ENCODE peak calls at places on chromosome 22, in eight cellular contexts. N, X, R, C, L, P, J and G are unnamed samples.

GRCh38 chr22:40853961-40854360 is 2.5 kb downstream of the ST13 start:
- DNase-seq in N (no peak), X (no peak), R (no peak), C (no peak), L (no peak), P (no peak), J (no peak), G (no peak)

GRCh38 chr22:17266261-17266971 is 47.2 kb upstream of the ADA2 start:
- DNase-seq in N (no peak), X (peak), R (no peak), C (no peak), L (no peak), P (peak), J (no peak), G (no peak)

GRCh38 chr22:21593406-21594232 is 26.1 kb downstream of the UBE2L3 start:
- DNase-seq in N (no peak), X (no peak), R (no peak), C (no peak), L (no peak), P (no peak), J (no peak), G (no peak)

GRCh38 chr22:42383851-42384417 is 48.3 kb downstream of the NFAM1 start:
- DNase-seq in N (no peak), X (no peak), R (no peak), C (no peak), L (no peak), P (no peak), J (no peak), G (no peak)

GRCh38 chr22:44037519-44038370 is 13.6 kb downstream of the PARVB start:
- DNase-seq in N (no peak), X (peak), R (no peak), C (no peak), L (no peak), P (no peak), J (peak), G (no peak)

GRCh38 chr22:36769541-36769940 is 6.4 kb downstream of the IFT27 start:
- DNase-seq in N (no peak), X (no peak), R (no peak), C (no peak), L (no peak), P (no peak), J (no peak), G (peak)

GRCh38 chr22:49294656-49295464 is 532.8 kb downstream of the BRD1 start:
- DNase-seq in N (no peak), X (no peak), R (no peak), C (no peak), L (peak), P (no peak), J (no peak), G (peak)

GRCh38 chr22:43476341-43476740 is 64.5 kb downstream of the MPPED1 start:
- DNase-seq in N (no peak), X (no peak), R (no peak), C (no peak), L (no peak), P (no peak), J (no peak), G (no peak)

GRCh38 chr22:38230108-38230825 is 28.5 kb downstream of the MAFF start:
- DNase-seq in N (peak), X (peak), R (peak), C (peak), L (no peak), P (peak), J (no peak), G (no peak)

GRCh38 chr22:27462190-27462589 is 339.4 kb downstream of the MN1 start:
- DNase-seq in N (no peak), X (peak), R (no peak), C (no peak), L (no peak), P (no peak), J (no peak), G (no peak)

GRCh38 chr22:50197856-50198623 is 2.8 kb upstream of the SELENOO start:
- DNase-seq in N (no peak), X (no peak), R (no peak), C (no peak), L (no peak), P (no peak), J (no peak), G (no peak)

GRCh38 chr22:37804502-37804885 is 3.2 kb upstream of the GCAT start:
- DNase-seq in N (no peak), X (peak), R (no peak), C (no peak), L (no peak), P (no peak), J (no peak), G (no peak)

GRCh38 chr22:37187891-37188761 is at the start of gene C1QTNF6:
- DNase-seq in N (no peak), X (peak), R (peak), C (no peak), L (peak), P (peak), J (no peak), G (peak)

GRCh38 chr22:20834725-20835124 is 23.9 kb downstream of the PI4KA start:
- DNase-seq in N (no peak), X (no peak), R (no peak), C (no peak), L (no peak), P (no peak), J (no peak), G (no peak)

GRCh38 chr22:38924197-38924952 is 33.0 kb upstream of the APOBEC3A start:
- DNase-seq in N (peak), X (peak), R (peak), C (no peak), L (no peak), P (peak), J (peak), G (no peak)

GRCh38 chr22:44132724-44133123 is 48.0 kb upstream of the PARVG start:
- DNase-seq in N (no peak), X (no peak), R (no peak), C (no peak), L (no peak), P (no peak), J (no peak), G (no peak)

GRCh38 chr22:47123827-47124442 is 361.5 kb downstream of the TBC1D22A start:
- DNase-seq in N (no peak), X (no peak), R (peak), C (no peak), L (no peak), P (no peak), J (no peak), G (peak)

GRCh38 chr22:48528221-48528915 is 1299.3 kb downstream of the BRD1 start:
- DNase-seq in N (no peak), X (peak), R (peak), C (no peak), L (no peak), P (no peak), J (no peak), G (no peak)

GRCh38 chr22:38026130-38027111 is 30.8 kb upstream of the PICK1 start:
- DNase-seq in N (no peak), X (no peak), R (peak), C (no peak), L (no peak), P (no peak), J (no peak), G (no peak)

GRCh38 chr22:37661160-37661924 is 2.8 kb downstream of the PDXP start:
- DNase-seq in N (no peak), X (peak), R (no peak), C (no peak), L (no peak), P (no peak), J (no peak), G (no peak)

GRCh38 chr22:36506637-36507517 is at the start of gene FOXRED2:
- DNase-seq in N (peak), X (peak), R (peak), C (peak), L (peak), P (peak), J (peak), G (peak)

GRCh38 chr22:47564651-47565050 is 802.2 kb downstream of the TBC1D22A start:
- DNase-seq in N (no peak), X (no peak), R (no peak), C (no peak), L (no peak), P (no peak), J (no peak), G (no peak)

GRCh38 chr22:28051787-28052356 is 132.8 kb upstream of the PITPNB start:
- DNase-seq in N (peak), X (peak), R (no peak), C (no peak), L (no peak), P (peak), J (peak), G (no peak)

GRCh38 chr22:50581950-50582561 is 593 bp downstream of the CHKB start:
- DNase-seq in N (no peak), X (no peak), R (no peak), C (peak), L (no peak), P (peak), J (no peak), G (peak)

GRCh38 chr22:47564158-47564450 is 801.7 kb downstream of the TBC1D22A start:
- DNase-seq in N (no peak), X (no peak), R (no peak), C (no peak), L (no peak), P (no peak), J (no peak), G (no peak)

GRCh38 chr22:48278620-48279464 is 1516.4 kb downstream of the TBC1D22A start:
- DNase-seq in N (no peak), X (no peak), R (no peak), C (no peak), L (no peak), P (no peak), J (no peak), G (no peak)

GRCh38 chr22:37000676-37001534 is 18.3 kb downstream of the TST start:
- DNase-seq in N (no peak), X (no peak), R (no peak), C (no peak), L (no peak), P (no peak), J (no peak), G (no peak)

GRCh38 chr22:32311551-32312071 is 46.1 kb upstream of the RFPL3 start:
- DNase-seq in N (no peak), X (no peak), R (no peak), C (no peak), L (peak), P (peak), J (no peak), G (no peak)

GRCh38 chr22:48951836-48952235 is 875.8 kb downstream of the BRD1 start:
- DNase-seq in N (peak), X (no peak), R (no peak), C (no peak), L (no peak), P (peak), J (no peak), G (peak)

GRCh38 chr22:42946551-42947198 is 68.3 kb downstream of the PACSIN2 start:
- DNase-seq in N (no peak), X (no peak), R (no peak), C (no peak), L (no peak), P (peak), J (no peak), G (no peak)

GRCh38 chr22:36185828-36186624 is 15.6 kb downstream of the APOL4 start:
- DNase-seq in N (no peak), X (no peak), R (no peak), C (no peak), L (no peak), P (no peak), J (no peak), G (no peak)

GRCh38 chr22:31075961-31076360 is 5.2 kb upstream of the SMTN start:
- DNase-seq in N (no peak), X (peak), R (peak), C (no peak), L (no peak), P (peak), J (peak), G (no peak)

GRCh38 chr22:46669201-46669600 is 49.0 kb downstream of the GRAMD4 start:
- DNase-seq in N (no peak), X (no peak), R (no peak), C (no peak), L (peak), P (no peak), J (no peak), G (no peak)

GRCh38 chr22:38569181-38569971 is 607 bp downstream of the DMC1 start:
- DNase-seq in N (no peak), X (no peak), R (no peak), C (peak), L (no peak), P (no peak), J (no peak), G (no peak)

GRCh38 chr22:35231585-35232084 is 25.7 kb upstream of the HMGXB4 start:
- DNase-seq in N (peak), X (peak), R (peak), C (peak), L (peak), P (peak), J (peak), G (no peak)

GRCh38 chr22:50342651-50343540 is at the start of gene PPP6R2:
- DNase-seq in N (peak), X (peak), R (peak), C (peak), L (peak), P (peak), J (peak), G (peak)

GRCh38 chr22:37079668-37080171 is 28.2 kb downstream of the KCTD17 start:
- DNase-seq in N (no peak), X (no peak), R (peak), C (no peak), L (no peak), P (peak), J (no peak), G (no peak)

GRCh38 chr22:50498322-50498861 is 9.1 kb downstream of the LMF2 start:
- DNase-seq in N (peak), X (peak), R (peak), C (peak), L (peak), P (peak), J (peak), G (no peak)

GRCh38 chr22:44085743-44086741 is 61.9 kb downstream of the PARVB start:
- DNase-seq in N (peak), X (peak), R (peak), C (peak), L (peak), P (peak), J (peak), G (no peak)

GRCh38 chr22:29187831-29188230 is 17.9 kb upstream of the EMID1 start:
- DNase-seq in N (no peak), X (no peak), R (no peak), C (no peak), L (no peak), P (no peak), J (no peak), G (peak)

GRCh38 chr22:29190051-29190450 is 15.6 kb upstream of the EMID1 start:
- DNase-seq in N (no peak), X (no peak), R (no peak), C (no peak), L (no peak), P (no peak), J (no peak), G (peak)

GRCh38 chr22:29186302-29186701 is 19.4 kb upstream of the EMID1 start:
- DNase-seq in N (no peak), X (no peak), R (no peak), C (no peak), L (no peak), P (no peak), J (no peak), G (no peak)

GRCh38 chr22:29183971-29184595 is 21.6 kb upstream of the EMID1 start:
- DNase-seq in N (no peak), X (no peak), R (no peak), C (no peak), L (no peak), P (no peak), J (no peak), G (peak)

DNA sequence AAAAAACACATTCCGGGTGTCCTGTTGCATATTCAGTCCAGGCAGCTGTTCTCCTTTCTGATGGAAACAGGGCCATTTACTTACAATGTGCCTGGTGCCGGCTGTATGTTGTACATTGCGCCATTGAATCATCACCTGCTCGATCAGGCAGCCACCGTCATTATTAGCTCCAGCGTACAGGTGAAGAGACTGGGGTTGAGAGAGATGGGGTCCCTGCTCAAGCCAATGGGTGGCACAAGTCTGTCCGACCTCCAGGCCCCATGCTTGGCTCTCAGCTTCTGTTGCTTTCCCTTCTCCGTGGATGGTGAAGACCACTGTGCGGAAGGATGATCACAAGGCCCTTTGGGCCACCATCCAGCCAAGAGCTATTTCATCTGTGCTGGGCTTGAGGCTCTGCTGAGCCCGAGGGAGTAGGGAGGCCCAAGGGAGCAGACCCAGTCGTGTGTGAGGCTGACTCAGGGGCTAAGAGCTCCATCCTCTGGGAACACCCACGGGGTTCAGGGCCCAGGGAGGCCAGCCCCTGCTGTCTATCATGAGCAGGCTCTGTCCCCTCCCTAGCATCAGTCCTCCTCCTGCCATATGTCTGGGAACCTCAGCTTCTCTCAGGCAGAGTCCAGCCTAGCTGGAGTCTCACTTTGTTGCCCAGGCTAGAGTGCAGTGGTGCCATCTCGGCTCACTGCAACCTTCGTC is 20.7 kb upstream of the EMID1 start:
- DNase-seq in N (no peak), X (no peak), R (no peak), C (no peak), L (no peak), P (no peak), J (no peak), G (peak)
- TF ChIP-seq CTCF in N (no peak), X (no peak), R (no peak), C (no peak), L (no peak), P (no peak), J (no peak), G (no peak)

GRCh38 chr22:18970180-18970947 is 34.3 kb upstream of the PRODH start:
- DNase-seq in N (no peak), X (peak), R (no peak), C (no peak), L (peak), P (no peak), J (no peak), G (peak)
- TF ChIP-seq CTCF in N (peak), X (peak), R (no peak), C (no peak), L (no peak), P (peak), J (no peak), G (peak)

GRCh38 chr22:24108073-24108472 is 73.2 kb upstream of the SUSD2 start:
- DNase-seq in N (no peak), X (no peak), R (no peak), C (no peak), L (no peak), P (no peak), J (no peak), G (no peak)

GRCh38 chr22:24105661-24106060 is 75.6 kb upstream of the SUSD2 start:
- DNase-seq in N (no peak), X (no peak), R (peak), C (no peak), L (no peak), P (no peak), J (no peak), G (no peak)

GRCh38 chr22:24105018-24105360 is 76.3 kb upstream of the SUSD2 start:
- DNase-seq in N (no peak), X (peak), R (peak), C (no peak), L (no peak), P (no peak), J (no peak), G (no peak)

GRCh38 chr22:24107668-24108067 is 73.6 kb upstream of the SUSD2 start:
- DNase-seq in N (peak), X (no peak), R (peak), C (no peak), L (no peak), P (peak), J (peak), G (no peak)

DNA sequence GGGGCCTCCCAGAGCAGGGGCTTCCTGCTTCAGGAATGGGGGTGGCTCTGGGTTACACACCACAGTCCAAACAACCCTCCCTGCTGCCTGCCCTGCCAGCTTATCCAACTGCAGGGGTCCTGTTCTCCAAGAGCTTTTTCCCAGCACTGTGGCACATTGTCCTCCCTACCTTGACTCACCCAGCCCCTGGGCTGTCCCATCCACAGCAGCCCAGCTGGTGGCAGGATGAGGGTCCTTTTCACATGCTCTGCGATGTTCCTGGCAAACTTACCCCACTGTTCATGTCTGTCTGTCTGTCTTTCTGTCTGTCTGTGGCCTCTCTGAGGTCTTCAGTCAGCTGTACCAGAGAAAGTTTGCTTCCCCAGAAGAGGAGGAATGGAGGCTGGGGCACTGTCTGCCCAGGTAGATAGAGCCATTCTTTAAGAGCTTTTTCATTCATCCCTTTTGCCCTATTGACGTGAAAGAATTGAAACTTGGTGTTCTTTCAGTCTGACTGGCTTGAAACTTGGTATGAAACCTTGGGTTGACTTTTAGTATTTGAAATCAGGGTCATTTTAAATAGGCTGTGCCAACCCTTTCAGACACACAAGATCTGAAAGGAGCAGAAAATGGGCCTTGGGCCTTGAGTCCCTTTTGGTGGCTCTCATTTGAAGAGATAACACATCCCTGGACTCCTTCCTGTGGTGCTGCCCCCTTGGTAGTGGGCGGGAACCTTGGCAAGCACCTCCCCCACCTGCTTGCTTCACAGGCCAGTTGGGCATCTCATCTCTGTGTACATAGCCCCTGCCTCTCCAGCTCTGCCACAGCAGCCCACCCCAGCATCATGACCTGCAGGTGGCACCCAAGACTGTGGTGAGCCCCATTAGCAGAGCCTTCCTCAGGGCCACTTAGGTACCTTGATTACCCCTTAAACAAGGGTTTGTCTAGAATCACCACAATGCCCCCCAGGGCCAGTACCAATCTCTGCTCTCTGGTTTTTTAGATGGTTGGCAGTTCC is 74.6 kb upstream of the SUSD2 start:
- DNase-seq in N (no peak), X (no peak), R (peak), C (peak), L (peak), P (peak), J (no peak), G (no peak)
- TF ChIP-seq CTCF in N (peak), X (no peak), R (peak), C (peak), L (peak), P (peak), J (no peak), G (peak)

GRCh38 chr22:26308467-26308866 is 120.6 kb upstream of the ASPHD2 start:
- DNase-seq in N (no peak), X (no peak), R (no peak), C (no peak), L (no peak), P (no peak), J (no peak), G (no peak)
- TF ChIP-seq CTCF in N (no peak), X (no peak), R (no peak), C (no peak), L (no peak), P (no peak), J (no peak), G (no peak)

GRCh38 chr22:45502215-45503070 is at the start of gene FBLN1:
- DNase-seq in N (no peak), X (peak), R (peak), C (no peak), L (peak), P (no peak), J (peak), G (peak)
- TF ChIP-seq CTCF in N (peak), X (peak), R (no peak), C (no peak), L (no peak), P (no peak), J (no peak), G (peak)

GRCh38 chr22:45251828-45252227 is 11.1 kb upstream of the KIAA0930 start:
- DNase-seq in N (no peak), X (no peak), R (no peak), C (no peak), L (no peak), P (no peak), J (no peak), G (no peak)
- TF ChIP-seq CTCF in N (no peak), X (no peak), R (no peak), C (no peak), L (no peak), P (no peak), J (no peak), G (no peak)